ENCODE peak calls at places on chromosomes 16 and 17, in four cellular contexts. Y is spleen, L is uterus, D is epithelial cell of prostate. F is an unnamed sample.
A peak's percentile ranks its signal among the peaks of the same experiment; 100 is the strongest.

GRCh38 chr16:759110-759910 is 1.2 kb upstream of the MSLN start:
- DNase-seq in Y (no peak), L (no peak), D (no peak), F (no peak)

GRCh38 chr16:23514381-23515152 is 4.3 kb upstream of the GGA2 start:
- DNase-seq in Y (no peak), L (no peak), D (no peak), F (no peak)

GRCh38 chr17:46809110-46809571 is 9.4 kb downstream of the WNT3 start:
- DNase-seq in Y (no peak), L (no peak), D (no peak), F (no peak)

GRCh38 chr16:85462405-85463227 is 150.5 kb upstream of the GSE1 start:
- DNase-seq in Y (no peak), L (peak; percentile 58), D (no peak), F (no peak)

GRCh38 chr17:57086069-57086930 is 1.3 kb downstream of the AKAP1 start:
- DNase-seq in Y (no peak), L (no peak), D (no peak), F (peak; percentile 58)

GRCh38 chr16:27254262-27254811 is 14.2 kb downstream of the NSMCE1 start:
- DNase-seq in Y (no peak), L (no peak), D (no peak), F (peak; percentile 4)

GRCh38 chr16:4241601-4242270 is at the start of gene SRL:
- DNase-seq in Y (no peak), L (no peak), D (no peak), F (no peak)

GRCh38 chr16:50166511-50167500 is 13.7 kb downstream of the TENT4B start:
- DNase-seq in Y (no peak), L (no peak), D (no peak), F (no peak)

GRCh38 chr16:56985288-56985961 is 3.9 kb upstream of the NLRC5 start:
- DNase-seq in Y (peak; percentile 74), L (peak; percentile 54), D (peak; percentile 39), F (peak; percentile 77)

GRCh38 chr17:55202906-55203305 is 61.9 kb upstream of the HLF start:
- DNase-seq in Y (no peak), L (no peak), D (no peak), F (no peak)

GRCh38 chr17:9470171-9470570 is 105.4 kb downstream of the STX8 start:
- DNase-seq in Y (no peak), L (no peak), D (no peak), F (no peak)

GRCh38 chr16:63289834-63290460 is 1253.7 kb upstream of the CDH8 start:
- DNase-seq in Y (peak; percentile 29), L (no peak), D (no peak), F (peak; percentile 34)

GRCh38 chr17:17109896-17110295 is 67.6 kb downstream of the MPRIP start:
- DNase-seq in Y (peak; percentile 87), L (no peak), D (peak; percentile 29), F (no peak)

GRCh38 chr16:61836804-61837398 is 199.3 kb downstream of the CDH8 start:
- DNase-seq in Y (no peak), L (no peak), D (no peak), F (no peak)

GRCh38 chr16:12455287-12455798 is 348.3 kb downstream of the CPPED1 start:
- DNase-seq in Y (peak; percentile 91), L (no peak), D (no peak), F (peak; percentile 63)

GRCh38 chr16:69922200-69922599 is 28.9 kb upstream of the CLEC18A start:
- DNase-seq in Y (no peak), L (no peak), D (no peak), F (no peak)

GRCh38 chr17:42345396-42346078 is 42.7 kb downstream of the STAT3 start:
- DNase-seq in Y (no peak), L (no peak), D (no peak), F (no peak)
- H3K27ac ChIP-seq in Y (no peak overlapping the region), L (no peak overlapping the region), D (no peak overlapping the region), F (no peak overlapping the region)

GRCh38 chr16:2675714-2676113 is 6.6 kb upstream of the KCTD5 start:
- DNase-seq in Y (no peak), L (no peak), D (no peak), F (no peak)

GRCh38 chr16:2675021-2675420 is 7.3 kb upstream of the KCTD5 start:
- DNase-seq in Y (no peak), L (no peak), D (no peak), F (no peak)

GRCh38 chr16:2673066-2673999 is 9.0 kb upstream of the KCTD5 start:
- DNase-seq in Y (peak; percentile 99), L (peak; percentile 96), D (peak; percentile 66), F (peak; percentile 96)

GRCh38 chr16:2671741-2672140 is 10.6 kb upstream of the KCTD5 start:
- DNase-seq in Y (no peak), L (no peak), D (no peak), F (no peak)
- H3K27ac ChIP-seq in Y (no peak overlapping the region), L (no peak overlapping the region), D (no peak overlapping the region), F (no peak overlapping the region)

DNA sequence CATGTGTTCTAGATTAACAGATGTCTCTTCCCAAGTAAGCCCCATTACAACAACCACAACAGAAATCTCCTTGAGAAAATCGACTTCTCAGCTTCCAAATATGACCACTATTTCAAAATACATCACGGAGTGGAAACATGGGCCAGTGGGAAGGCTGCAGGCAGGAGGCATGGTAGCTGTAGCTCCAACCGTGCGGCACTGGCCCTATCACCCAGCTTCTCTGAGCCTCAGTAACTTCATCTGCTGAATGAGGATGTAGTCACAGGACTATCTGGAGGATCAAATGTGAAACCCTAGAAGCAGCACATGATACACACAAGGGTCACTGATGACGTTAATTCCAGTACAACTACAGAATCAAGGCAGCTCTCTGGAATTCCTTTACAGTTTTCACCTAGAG is 112.2 kb downstream of the VPS53 start:
- DNase-seq in Y (no peak), L (no peak), D (no peak), F (no peak)
- H3K27ac ChIP-seq in Y (no peak overlapping the region), L (no peak overlapping the region), D (no peak overlapping the region), F (no peak overlapping the region)

GRCh38 chr17:75552425-75552824 is 26.9 kb downstream of the LLGL2 start:
- DNase-seq in Y (no peak), L (no peak), D (no peak), F (no peak)

GRCh38 chr17:75552847-75553552 is 27.5 kb downstream of the LLGL2 start:
- DNase-seq in Y (no peak), L (no peak), D (no peak), F (no peak)

GRCh38 chr17:75551276-75551675 is 25.8 kb downstream of the LLGL2 start:
- DNase-seq in Y (no peak), L (no peak), D (no peak), F (no peak)

GRCh38 chr17:75555679-75556153 is 30.2 kb downstream of the LLGL2 start:
- DNase-seq in Y (no peak), L (no peak), D (no peak), F (no peak)

GRCh38 chr17:75553553-75554110 is 28.1 kb downstream of the LLGL2 start:
- DNase-seq in Y (no peak), L (no peak), D (no peak), F (no peak)
- H3K27ac ChIP-seq in Y (no peak overlapping the region), L (no peak overlapping the region), D (no peak overlapping the region), F (no peak overlapping the region)

DNA sequence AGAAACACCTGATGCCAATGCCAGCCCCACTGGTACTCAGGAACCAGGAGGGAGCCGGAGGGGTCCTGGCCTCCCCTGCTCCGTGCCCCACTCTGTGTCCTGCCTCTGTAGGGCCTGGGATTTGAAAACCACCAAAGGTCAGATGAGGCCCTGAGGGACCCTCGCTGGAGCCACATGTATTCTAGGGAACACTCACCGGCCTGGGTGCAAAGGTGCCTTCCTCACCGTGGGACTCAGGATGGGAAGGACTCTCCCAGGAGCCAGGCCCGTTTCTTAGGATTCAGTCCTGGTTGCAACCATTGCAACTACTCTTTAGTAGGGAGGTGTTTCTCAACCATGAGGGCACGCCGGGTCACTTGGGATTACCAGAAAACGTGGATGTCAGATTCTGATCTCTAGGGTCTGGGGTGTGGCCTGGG is 74.6 kb downstream of the N4BP1 start:
- DNase-seq in Y (no peak), L (no peak), D (no peak), F (no peak)
- H3K27ac ChIP-seq in Y (no peak overlapping the region), L (peak overlapping the region; percentile 70), D (no peak overlapping the region), F (peak overlapping the region; percentile 73)

GRCh38 chr17:76176701-76177574 is 35.9 kb upstream of the FOXJ1 start:
- DNase-seq in Y (no peak), L (no peak), D (no peak), F (no peak)

GRCh38 chr17:76170114-76170513 is 29.1 kb upstream of the FOXJ1 start:
- DNase-seq in Y (no peak), L (no peak), D (no peak), F (no peak)

GRCh38 chr17:76171701-76172100 is 30.7 kb upstream of the FOXJ1 start:
- DNase-seq in Y (no peak), L (no peak), D (no peak), F (no peak)

GRCh38 chr17:76174072-76174471 is 33.0 kb upstream of the FOXJ1 start:
- DNase-seq in Y (no peak), L (no peak), D (no peak), F (no peak)

GRCh38 chr17:76173474-76173873 is 32.4 kb upstream of the FOXJ1 start:
- DNase-seq in Y (no peak), L (no peak), D (no peak), F (no peak)
- H3K27ac ChIP-seq in Y (no peak overlapping the region), L (no peak overlapping the region), D (no peak overlapping the region), F (no peak overlapping the region)

GRCh38 chr16:81843243-81843582 is 64.1 kb downstream of the PLCG2 start:
- DNase-seq in Y (no peak), L (no peak), D (no peak), F (no peak)

GRCh38 chr16:81842564-81843242 is 63.6 kb downstream of the PLCG2 start:
- DNase-seq in Y (no peak), L (no peak), D (no peak), F (no peak)

GRCh38 chr16:81850197-81850944 is 71.3 kb downstream of the PLCG2 start:
- DNase-seq in Y (no peak), L (no peak), D (no peak), F (no peak)

GRCh38 chr16:81848306-81848853 is 69.3 kb downstream of the PLCG2 start:
- DNase-seq in Y (no peak), L (no peak), D (no peak), F (no peak)

GRCh38 chr16:81846105-81846504 is 67.0 kb downstream of the PLCG2 start:
- DNase-seq in Y (no peak), L (no peak), D (no peak), F (no peak)
- H3K27ac ChIP-seq in Y (no peak overlapping the region), L (no peak overlapping the region), D (no peak overlapping the region), F (no peak overlapping the region)

F was measured in adrenal gland.